ENCODE peak calls at places on chromosome 16, in ten cellular contexts. P is upper lobe of left lung, A is A549, Y is tibial nerve, E is transverse colon, J is esophagus muscularis mucosa, U is SK-N-SH, X is ovary, S is GM12878, G is suprapubic skin. Q is an unnamed sample.
A peak's percentile ranks its signal among the peaks of the same experiment; 100 is the strongest.

GRCh38 chr16:15983898-15984297 is 34.5 kb downstream of the ABCC1 start:
- DNase-seq in P (no peak), A (no peak), Y (no peak), E (no peak), J (no peak), U (no peak), X (no peak), S (no peak), G (no peak), Q (no peak)

GRCh38 chr16:27526169-27526568 is 23.5 kb downstream of the GTF3C1 start:
- DNase-seq in P (no peak), A (peak; percentile 13), Y (no peak), E (no peak), J (no peak), U (peak; percentile 51), X (no peak), S (no peak), G (no peak), Q (peak; percentile 30)

GRCh38 chr16:85306071-85306792 is 194.0 kb upstream of the CIBAR2 start:
- DNase-seq in P (peak; percentile 83), A (peak; percentile 48), Y (peak; percentile 85), E (peak; percentile 87), J (peak; percentile 98), U (no peak), X (peak; percentile 98), S (peak; percentile 30), G (peak; percentile 93), Q (peak; percentile 93)

GRCh38 chr16:73771196-73771595 is 525.4 kb upstream of the PSMD7 start:
- DNase-seq in P (no peak), A (no peak), Y (no peak), E (no peak), J (no peak), U (no peak), X (no peak), S (no peak), G (no peak), Q (no peak)

GRCh38 chr16:74034862-74035261 is 261.8 kb upstream of the PSMD7 start:
- DNase-seq in P (no peak), A (peak; percentile 19), Y (no peak), E (peak; percentile 11), J (no peak), U (peak; percentile 57), X (no peak), S (no peak), G (no peak), Q (no peak)

GRCh38 chr16:74580828-74581227 is 26.1 kb downstream of the GLG1 start:
- DNase-seq in P (no peak), A (no peak), Y (no peak), E (no peak), J (no peak), U (no peak), X (no peak), S (peak; percentile 63), G (no peak), Q (no peak)

GRCh38 chr16:77213542-77214108 is 14.4 kb downstream of the SYCE1L start:
- DNase-seq in P (no peak), A (peak; percentile 93), Y (no peak), E (no peak), J (no peak), U (no peak), X (peak; percentile 46), S (no peak), G (no peak), Q (no peak)

GRCh38 chr16:65833171-65833871 is 533.2 kb upstream of the CDH5 start:
- DNase-seq in P (no peak), A (no peak), Y (no peak), E (no peak), J (no peak), U (peak; percentile 53), X (no peak), S (no peak), G (no peak), Q (no peak)

GRCh38 chr16:12801511-12802042 is 2.1 kb downstream of the CPPED1 start:
- DNase-seq in P (no peak), A (peak; percentile 39), Y (no peak), E (peak; percentile 18), J (no peak), U (no peak), X (peak; percentile 78), S (peak; percentile 73), G (no peak), Q (no peak)

GRCh38 chr16:86569843-86570447 is 3.3 kb downstream of the FOXC2 start:
- DNase-seq in P (no peak), A (no peak), Y (no peak), E (no peak), J (no peak), U (no peak), X (no peak), S (no peak), G (no peak), Q (no peak)

GRCh38 chr16:89409161-89409711 is 81.1 kb downstream of the ANKRD11 start:
- DNase-seq in P (no peak), A (no peak), Y (no peak), E (peak; percentile 38), J (no peak), U (no peak), X (no peak), S (no peak), G (no peak), Q (no peak)

GRCh38 chr16:58563235-58563634 is 47.9 kb downstream of the SETD6 start:
- DNase-seq in P (no peak), A (no peak), Y (no peak), E (no peak), J (no peak), U (no peak), X (no peak), S (no peak), G (no peak), Q (no peak)

DNA sequence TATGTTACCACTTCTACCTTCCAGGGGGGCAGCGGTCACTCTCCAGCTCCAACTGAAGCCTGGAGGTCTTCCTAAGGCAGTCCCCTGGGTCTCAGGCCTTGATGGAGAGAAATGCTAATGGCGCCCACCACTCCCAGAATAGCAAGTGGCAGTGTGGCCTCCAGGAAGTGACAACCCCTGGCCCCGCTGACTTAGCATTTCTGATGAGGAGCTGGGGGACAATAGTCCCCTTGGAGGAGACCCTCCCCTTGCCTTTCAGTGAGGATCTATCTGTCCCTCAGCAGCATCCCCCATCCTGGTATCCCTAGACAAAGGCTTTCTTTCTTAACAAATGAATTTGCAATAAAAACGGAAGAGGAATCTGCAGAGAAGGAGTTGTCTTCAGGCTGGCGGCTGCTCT is 68.8 kb downstream of the LITAF start:
- DNase-seq in P (no peak), A (no peak), Y (no peak), E (no peak), J (no peak), U (no peak), X (no peak), S (no peak), G (no peak), Q (no peak)
- TF ChIP-seq EP300 in P (no peak), A (no peak), Y (no peak), E (no peak), J (no peak), U (no peak), X (no peak), S (no peak), G (no peak), Q (no peak)

GRCh38 chr16:4800290-4801041 is 2.0 kb downstream of the ROGDI start:
- DNase-seq in P (no peak), A (no peak), Y (no peak), E (peak; percentile 80), J (no peak), U (no peak), X (peak; percentile 49), S (no peak), G (no peak), Q (peak; percentile 84)
- TF ChIP-seq EP300 in P (no peak), A (no peak), Y (no peak), E (no peak), J (no peak), U (no peak), X (no peak), S (no peak), G (no peak), Q (no peak)

GRCh38 chr16:10616744-10617640 is 36.6 kb upstream of the EMP2 start:
- DNase-seq in P (peak; percentile 63), A (peak; percentile 29), Y (peak; percentile 46), E (peak; percentile 82), J (no peak), U (peak; percentile 84), X (peak; percentile 62), S (no peak), G (peak; percentile 85), Q (peak; percentile 73)
- TF ChIP-seq EP300 in P (no peak), A (no peak), Y (peak; percentile 71), E (no peak), J (no peak), U (peak; percentile 40), X (no peak), S (no peak), G (no peak), Q (no peak)

GRCh38 chr16:17273142-17273561 is 197.6 kb downstream of the XYLT1 start:
- DNase-seq in P (no peak), A (peak; percentile 48), Y (no peak), E (no peak), J (no peak), U (no peak), X (no peak), S (no peak), G (no peak), Q (no peak)
- TF ChIP-seq EP300 in P (no peak), A (peak; percentile 43), Y (no peak), E (no peak), J (no peak), U (no peak), X (no peak), S (peak; percentile 61), G (no peak), Q (no peak)

DNA sequence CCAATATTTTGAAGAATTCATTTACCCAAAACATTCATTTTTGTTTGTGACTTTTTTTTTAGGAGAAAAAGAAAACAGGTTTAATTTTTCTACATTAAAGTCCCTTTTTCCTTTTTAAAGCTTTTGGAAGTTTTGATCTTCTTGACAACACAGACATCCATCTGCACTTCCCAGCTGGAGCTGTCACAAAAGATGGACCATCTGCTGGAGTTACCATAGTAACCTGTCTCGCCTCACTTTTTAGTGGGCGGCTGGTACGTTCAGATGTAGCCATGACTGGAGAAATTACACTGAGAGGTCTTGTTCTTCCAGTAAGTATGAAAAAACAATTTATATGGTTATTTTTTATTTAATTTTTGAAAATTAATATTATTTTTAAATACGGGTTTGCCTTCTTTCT is 37.2 kb downstream of the SIAH1 start:
- DNase-seq in P (no peak), A (no peak), Y (no peak), E (no peak), J (no peak), U (peak; percentile 50), X (no peak), S (no peak), G (no peak), Q (no peak)
- TF ChIP-seq EP300 in P (no peak), A (no peak), Y (no peak), E (no peak), J (no peak), U (no peak), X (no peak), S (no peak), G (no peak), Q (no peak)

Q was measured in stomach.